ENCODE peak calls at places on chromosome 10, in ten cellular contexts. N is keratinocyte, C is BJ, T is spleen, E is HL-60, M is tibial artery, W is B cell, L is heart right ventricle, S is mesothelial cell of epicardium, I is esophagus squamous epithelium. V is an unnamed sample.

GRCh38 chr10:15202639-15203038 is 34.1 kb upstream of the NMT2 start:
- DNase-seq in N (no peak), C (no peak), T (no peak), E (no peak), M (no peak), W (no peak), L (no peak), S (no peak), I (no peak), V (no peak)

GRCh38 chr10:127892743-127893142 is at the start of gene CLRN3:
- DNase-seq in N (no peak), C (no peak), T (no peak), E (no peak), M (no peak), W (no peak), L (no peak), S (no peak), I (no peak), V (no peak)

GRCh38 chr10:120586471-120586872 is 129.4 kb downstream of the PLPP4 start:
- DNase-seq in N (peak; percentile 50), C (peak; percentile 12), T (no peak), E (no peak), M (no peak), W (no peak), L (no peak), S (no peak), I (no peak), V (no peak)

GRCh38 chr10:78600740-78601139 is 468.0 kb upstream of the ZMIZ1 start:
- DNase-seq in N (no peak), C (no peak), T (no peak), E (no peak), M (no peak), W (no peak), L (no peak), S (no peak), I (no peak), V (no peak)

GRCh38 chr10:30459283-30459682 is 25.3 kb downstream of the MAP3K8 start:
- DNase-seq in N (no peak), C (no peak), T (peak; percentile 81), E (peak; percentile 44), M (peak; percentile 71), W (no peak), L (no peak), S (no peak), I (no peak), V (no peak)

GRCh38 chr10:124612611-124613498 is 131.3 kb downstream of the FAM53B start:
- DNase-seq in N (no peak), C (no peak), T (no peak), E (peak; percentile 36), M (no peak), W (peak; percentile 62), L (peak; percentile 34), S (no peak), I (no peak), V (peak; percentile 57)

GRCh38 chr10:49298990-49299815 is at the start of gene C10orf71:
- DNase-seq in N (no peak), C (no peak), T (no peak), E (no peak), M (no peak), W (no peak), L (no peak), S (no peak), I (no peak), V (no peak)

GRCh38 chr10:50937230-50937907 is 51.9 kb upstream of the A1CF start:
- DNase-seq in N (no peak), C (no peak), T (no peak), E (no peak), M (no peak), W (no peak), L (no peak), S (no peak), I (no peak), V (no peak)

GRCh38 chr10:3945026-3945425 is 160.0 kb upstream of the KLF6 start:
- DNase-seq in N (no peak), C (no peak), T (no peak), E (no peak), M (no peak), W (no peak), L (no peak), S (no peak), I (no peak), V (no peak)

GRCh38 chr10:60032723-60033122 is 126.4 kb upstream of the CCDC6 start:
- DNase-seq in N (peak; percentile 5), C (no peak), T (no peak), E (peak; percentile 94), M (no peak), W (peak; percentile 58), L (no peak), S (no peak), I (no peak), V (peak; percentile 77)

GRCh38 chr10:69958232-69958902 is 94.3 kb upstream of the MACROH2A2 start:
- DNase-seq in N (peak; percentile 28), C (no peak), T (no peak), E (peak; percentile 21), M (no peak), W (no peak), L (no peak), S (peak; percentile 36), I (no peak), V (peak; percentile 37)

GRCh38 chr10:55668326-55668922 is 692.6 kb downstream of the ZWINT start:
- DNase-seq in N (no peak), C (no peak), T (no peak), E (no peak), M (no peak), W (no peak), L (no peak), S (no peak), I (no peak), V (no peak)

GRCh38 chr10:8380833-8381491 is 326.5 kb downstream of the GATA3 start:
- DNase-seq in N (no peak), C (no peak), T (no peak), E (no peak), M (no peak), W (no peak), L (no peak), S (no peak), I (no peak), V (no peak)

GRCh38 chr10:1358860-1359598 is 302.8 kb downstream of the WDR37 start:
- DNase-seq in N (no peak), C (no peak), T (no peak), E (no peak), M (no peak), W (peak; percentile 62), L (no peak), S (no peak), I (no peak), V (peak; percentile 36)

GRCh38 chr10:15640536-15641085 is 79.1 kb downstream of the ITGA8 start:
- DNase-seq in N (no peak), C (no peak), T (no peak), E (no peak), M (no peak), W (no peak), L (no peak), S (no peak), I (no peak), V (no peak)

GRCh38 chr10:132153616-132154217 is 33.0 kb upstream of the DPYSL4 start:
- DNase-seq in N (no peak), C (no peak), T (peak; percentile 71), E (no peak), M (no peak), W (no peak), L (peak; percentile 9), S (no peak), I (no peak), V (no peak)

GRCh38 chr10:112374724-112375541 is 1.0 kb downstream of the ACSL5 start:
- DNase-seq in N (no peak), C (no peak), T (peak; percentile 80), E (no peak), M (no peak), W (no peak), L (no peak), S (no peak), I (no peak), V (peak; percentile 49)

GRCh38 chr10:35387768-35388167 is 51.5 kb downstream of the CCNY start:
- DNase-seq in N (no peak), C (no peak), T (no peak), E (no peak), M (no peak), W (no peak), L (no peak), S (no peak), I (no peak), V (no peak)

GRCh38 chr10:3783721-3784432 is 1.1 kb downstream of the KLF6 start:
- DNase-seq in N (no peak), C (no peak), T (no peak), E (peak; percentile 68), M (peak; percentile 80), W (peak; percentile 45), L (peak; percentile 78), S (peak; percentile 57), I (no peak), V (peak; percentile 31)

GRCh38 chr10:131997366-131998049 is 15.8 kb upstream of the BNIP3 start:
- DNase-seq in N (no peak), C (peak; percentile 71), T (peak; percentile 82), E (no peak), M (peak; percentile 87), W (no peak), L (peak; percentile 59), S (peak; percentile 50), I (peak; percentile 25), V (no peak)

GRCh38 chr10:13376771-13377170 is 28.7 kb upstream of the SEPHS1 start:
- DNase-seq in N (no peak), C (no peak), T (no peak), E (no peak), M (no peak), W (no peak), L (no peak), S (no peak), I (no peak), V (no peak)

GRCh38 chr10:27240212-27240890 is at the start of gene ACBD5:
- DNase-seq in N (no peak), C (peak; percentile 15), T (peak; percentile 98), E (peak; percentile 64), M (peak; percentile 97), W (peak; percentile 86), L (peak; percentile 90), S (peak; percentile 82), I (peak; percentile 71), V (peak; percentile 81)
- TF ChIP-seq CTCF in N (no peak), C (no peak), T (no peak), E (no peak), M (no peak), W (no peak), L (no peak), S (no peak), I (no peak), V (no peak)

GRCh38 chr10:33588974-33589600 is 254.6 kb upstream of the NRP1 start:
- DNase-seq in N (no peak), C (no peak), T (no peak), E (no peak), M (no peak), W (no peak), L (no peak), S (no peak), I (no peak), V (no peak)
- TF ChIP-seq CTCF in N (no peak), C (no peak), T (no peak), E (no peak), M (no peak), W (no peak), L (no peak), S (no peak), I (no peak), V (no peak)

GRCh38 chr10:6838118-6838517 is 258.0 kb upstream of the PRKCQ start:
- DNase-seq in N (no peak), C (no peak), T (no peak), E (no peak), M (no peak), W (no peak), L (no peak), S (no peak), I (no peak), V (peak; percentile 26)
- TF ChIP-seq CTCF in N (peak; percentile 41), C (no peak), T (no peak), E (peak; percentile 16), M (no peak), W (peak; percentile 22), L (peak; percentile 22), S (no peak), I (no peak), V (peak; percentile 29)

GRCh38 chr10:97234403-97234802 is 48.6 kb upstream of the SLIT1 start:
- DNase-seq in N (no peak), C (no peak), T (no peak), E (peak; percentile 25), M (no peak), W (no peak), L (no peak), S (no peak), I (no peak), V (no peak)
- TF ChIP-seq CTCF in N (peak; percentile 53), C (peak; percentile 60), T (no peak), E (peak; percentile 21), M (peak; percentile 47), W (peak; percentile 67), L (peak; percentile 63), S (peak; percentile 60), I (peak; percentile 35), V (peak; percentile 74)

V was measured in activated CD8-positive, alpha-beta T cell treated with anti-CD3 and anti-CD28 coated beads for 36 hours.